ENCODE peak calls at places on chromosome 14, in seven cellular contexts. Y is suprapubic skin; O is astrocyte; Z is effector memory CD4-positive, alpha-beta T cell; P is upper lobe of right lung; G is heart left ventricle; J is transverse colon. R is an unnamed sample. For H3K4me1, the result is how much of the 10 kb centered on the place peaks cover.

GRCh38 chr14:51653096-51653814 is 1.5 kb downstream of the FRMD6 start:
- DNase-seq in Z (no peak), J (no peak), O (peak), G (no peak), Y (no peak), P (no peak), R (no peak)

GRCh38 chr14:21987937-21988336 is 314.3 kb upstream of the OR4E1 start:
- DNase-seq in P (no peak), Z (no peak), Y (no peak), G (no peak), O (no peak), J (no peak), R (no peak)

GRCh38 chr14:70278281-70278680 is 81.2 kb downstream of the COX16 start:
- DNase-seq in G (no peak), O (no peak), Z (no peak), J (no peak), P (no peak), Y (no peak), R (no peak)

GRCh38 chr14:85300119-85300518 is 229.8 kb upstream of the FLRT2 start:
- DNase-seq in J (no peak), Y (no peak), Z (no peak), G (no peak), O (no peak), P (no peak), R (no peak)

GRCh38 chr14:96173646-96174475 is 30.8 kb upstream of the BDKRB2 start:
- DNase-seq in P (no peak), O (no peak), J (no peak), G (no peak), Z (no peak), Y (no peak), R (no peak)

GRCh38 chr14:54891471-54892245 is 11.0 kb downstream of the GCH1 start:
- DNase-seq in J (no peak), O (no peak), G (no peak), Z (no peak), Y (no peak), P (no peak), R (no peak)

GRCh38 chr14:106378191-106378590 is 851.8 kb downstream of the TMEM121 start:
- DNase-seq in O (no peak), G (no peak), Z (no peak), P (no peak), Y (no peak), J (no peak), R (no peak)

GRCh38 chr14:95500201-95500681 is 16.2 kb downstream of the SYNE3 start:
- DNase-seq in Y (no peak), Z (no peak), J (peak), O (no peak), G (no peak), P (no peak), R (no peak)

GRCh38 chr14:99515301-99516155 is 34.3 kb downstream of the CCNK start:
- DNase-seq in J (no peak), G (peak), P (no peak), Z (no peak), Y (peak), O (no peak), R (no peak)

GRCh38 chr14:28936601-28937000 is 170.0 kb downstream of the FOXG1 start:
- DNase-seq in G (no peak), J (no peak), P (no peak), O (no peak), Z (no peak), Y (no peak), R (no peak)

GRCh38 chr14:60865378-60866127 is 115.3 kb downstream of the TRMT5 start:
- DNase-seq in Z (no peak), J (no peak), Y (no peak), O (no peak), G (no peak), P (no peak), R (no peak)

GRCh38 chr14:63875311-63875710 is 22.5 kb downstream of the SYNE2 start:
- DNase-seq in P (no peak), J (no peak), G (peak), Z (no peak), Y (no peak), O (peak), R (peak)

GRCh38 chr14:78974691-78975090 is 804.5 kb downstream of the NRXN3 start:
- DNase-seq in Y (no peak), O (peak), P (no peak), Z (no peak), J (no peak), G (no peak), R (no peak)

GRCh38 chr14:100822007-100822406 is 3.9 kb upstream of the MEG3 start:
- DNase-seq in P (no peak), J (no peak), O (no peak), Z (no peak), Y (no peak), G (no peak), R (no peak)

GRCh38 chr14:39015360-39015961 is 87.6 kb downstream of the SEC23A start:
- DNase-seq in Y (no peak), O (peak), P (no peak), Z (no peak), G (no peak), J (peak), R (no peak)

GRCh38 chr14:68548194-68549056 is 244.4 kb downstream of the ZFP36L1 start:
- DNase-seq in Y (peak), J (peak), O (peak), G (peak), P (peak), Z (no peak), R (peak)

GRCh38 chr14:44053422-44053821 is 453.7 kb downstream of the FSCB start:
- DNase-seq in G (no peak), J (no peak), Y (no peak), P (no peak), Z (no peak), O (no peak), R (no peak)

GRCh38 chr14:64234877-64235651 is 59.1 kb downstream of the ESR2 start:
- DNase-seq in P (no peak), G (no peak), O (peak), J (peak), Y (no peak), Z (no peak), R (no peak)

GRCh38 chr14:73783107-73783727 is 68.4 kb upstream of the PTGR2 start:
- DNase-seq in G (no peak), Z (no peak), P (no peak), Y (no peak), O (no peak), J (no peak), R (no peak)
- H3K4me1 ChIP-seq in G (under half), Z (under half), P (under half), Y (half or more), O (under half), J (under half), R (under half)

DNA sequence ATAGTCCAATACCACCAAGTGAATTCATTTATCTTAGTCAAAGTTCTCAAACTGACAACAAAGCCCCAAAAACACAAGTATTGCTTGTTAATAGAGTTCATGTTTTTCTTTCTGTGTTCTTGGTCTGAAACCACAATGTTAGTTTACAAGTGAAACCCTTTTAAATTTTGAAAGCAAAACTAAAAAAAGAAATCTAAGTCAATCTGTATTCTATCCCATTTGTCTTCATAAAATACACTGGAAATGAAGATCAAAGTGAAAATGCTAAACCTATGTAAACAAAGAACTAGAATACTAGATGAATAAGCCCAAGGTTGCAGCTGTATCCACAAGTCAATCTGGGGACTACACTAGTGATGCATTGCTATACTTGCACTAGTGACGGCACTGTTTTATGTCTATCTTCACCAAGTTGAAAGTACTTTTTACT is 10.4 kb downstream of the MAP4K5 start:
- DNase-seq in Y (no peak), P (no peak), G (no peak), Z (no peak), J (no peak), O (peak), R (no peak)
- H3K4me3 ChIP-seq in Y (no peak), P (no peak), G (no peak), Z (no peak), J (peak), O (no peak), R (no peak)

GRCh38 chr14:103870891-103871595 is 23.7 kb upstream of the PPP1R13B start:
- DNase-seq in G (no peak), Z (no peak), J (no peak), Y (no peak), P (no peak), O (no peak), R (no peak)

GRCh38 chr14:103869406-103870143 is 22.2 kb upstream of the PPP1R13B start:
- DNase-seq in J (no peak), O (no peak), P (no peak), Y (no peak), G (peak), Z (no peak), R (no peak)

GRCh38 chr14:103871596-103872480 is 24.5 kb upstream of the PPP1R13B start:
- DNase-seq in G (peak), Z (peak), O (no peak), Y (no peak), P (peak), J (peak), R (no peak)

GRCh38 chr14:103868242-103868897 is 21.0 kb upstream of the PPP1R13B start:
- DNase-seq in G (peak), Z (no peak), J (no peak), P (no peak), Y (no peak), O (no peak), R (no peak)

GRCh38 chr14:103870144-103870876 is 22.9 kb upstream of the PPP1R13B start:
- DNase-seq in Y (no peak), P (no peak), Z (no peak), O (no peak), G (peak), J (no peak), R (no peak)
- H3K4me1 ChIP-seq in Y (under half), P (under half), Z (under half), O (under half), G (under half), J (under half), R (under half)

GRCh38 chr14:74616996-74617700 is 5.1 kb upstream of the LTBP2 start:
- DNase-seq in J (no peak), Z (no peak), G (peak), P (no peak), O (peak), Y (no peak), R (no peak)

GRCh38 chr14:74614508-74615495 is 2.8 kb upstream of the LTBP2 start:
- DNase-seq in Y (no peak), Z (no peak), G (no peak), J (no peak), P (no peak), O (peak), R (no peak)

GRCh38 chr14:74618078-74618952 is 6.3 kb upstream of the LTBP2 start:
- DNase-seq in Z (peak), J (peak), Y (no peak), O (peak), P (no peak), G (peak), R (peak)

GRCh38 chr14:74615735-74616134 is 3.7 kb upstream of the LTBP2 start:
- DNase-seq in J (no peak), Y (no peak), G (peak), Z (no peak), O (no peak), P (no peak), R (no peak)

GRCh38 chr14:74616507-74616906 is 4.5 kb upstream of the LTBP2 start:
- DNase-seq in Z (no peak), O (peak), Y (no peak), P (no peak), J (no peak), G (peak), R (peak)
- H3K4me3 ChIP-seq in Z (no peak), O (peak), Y (no peak), P (no peak), J (no peak), G (no peak), R (no peak)

DNA sequence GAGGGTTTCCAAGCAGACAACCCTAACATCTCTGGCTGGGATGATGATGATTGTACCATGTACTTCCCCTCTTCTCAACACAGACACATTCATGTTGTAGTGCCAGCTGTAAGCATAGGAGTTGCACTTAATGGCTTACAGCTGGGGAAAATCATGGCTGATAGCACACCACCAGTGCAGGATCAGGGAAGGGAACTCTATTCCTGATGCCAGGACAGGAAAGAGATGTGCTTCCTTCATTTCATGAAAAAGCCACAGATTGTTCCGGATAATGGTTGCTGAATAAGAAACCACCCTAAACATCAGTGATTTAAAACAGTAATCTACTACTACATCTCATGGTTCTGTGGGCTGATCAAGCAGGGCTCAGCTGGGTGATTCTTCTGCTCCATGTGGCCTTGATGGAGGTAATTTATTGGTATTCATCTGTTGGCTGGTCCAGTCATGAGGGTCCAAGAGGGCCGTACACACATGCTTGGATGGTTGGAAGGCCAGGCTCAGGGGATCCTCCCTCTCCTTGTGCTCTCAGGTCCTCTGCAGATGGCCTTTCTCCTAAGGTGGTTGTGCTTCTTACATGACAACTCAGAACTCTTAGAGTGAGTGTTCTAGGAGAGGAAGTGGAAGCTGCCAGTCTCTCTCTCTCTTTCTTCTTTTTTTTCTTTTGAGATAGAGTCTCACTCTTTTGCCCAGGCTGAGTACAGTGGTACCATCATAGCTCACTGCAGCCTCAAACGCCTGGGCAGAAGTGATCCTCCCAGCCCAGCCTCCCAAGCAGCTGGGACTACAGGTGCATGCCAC is 16.5 kb downstream of the TRAF3 start:
- DNase-seq in O (no peak), Y (no peak), Z (no peak), G (no peak), P (no peak), J (no peak), R (no peak)
- H3K4me1 ChIP-seq in O (under half), Y (under half), Z (under half), G (under half), P (under half), J (under half), R (under half)